ENCODE peak calls at places on chromosome 16, in five cellular contexts. F is mammary epithelial cell, S is Peyer's patch, O is Panc1, M is SK-N-SH. A is an unnamed sample.

GRCh38 chr16:4261557-4262172 is 11.2 kb downstream of the TFAP4 start:
- DNase-seq in F (no peak), S (no peak), O (no peak), M (peak), A (no peak)

GRCh38 chr16:30609002-30609927 is 924 bp downstream of the ZNF689 start:
- DNase-seq in F (no peak), S (peak), O (no peak), M (peak), A (no peak)

GRCh38 chr16:2857451-2858244 is at the start of gene PRSS22:
- DNase-seq in F (peak), S (no peak), O (no peak), M (peak), A (no peak)

GRCh38 chr16:54361813-54362212 is 75.2 kb upstream of the IRX3 start:
- DNase-seq in F (no peak), S (no peak), O (no peak), M (peak), A (no peak)

GRCh38 chr16:6317924-6318323 is 1014.7 kb upstream of the RBFOX1 start:
- DNase-seq in F (no peak), S (no peak), O (no peak), M (no peak), A (no peak)

GRCh38 chr16:72480926-72481325 is 309.0 kb upstream of the PMFBP1 start:
- DNase-seq in F (no peak), S (no peak), O (no peak), M (no peak), A (no peak)

GRCh38 chr16:80656161-80656560 is 115.4 kb downstream of the DYNLRB2 start:
- DNase-seq in F (no peak), S (no peak), O (no peak), M (no peak), A (no peak)

GRCh38 chr16:71288570-71288889 is 672 bp downstream of the CMTR2 start:
- DNase-seq in F (peak), S (no peak), O (no peak), M (no peak), A (no peak)

GRCh38 chr16:4976079-4976478 is 17.9 kb downstream of the SEC14L5 start:
- DNase-seq in F (no peak), S (no peak), O (no peak), M (no peak), A (no peak)

GRCh38 chr16:75472908-75473877 is 8.7 kb upstream of the TMEM170A start:
- DNase-seq in F (no peak), S (no peak), O (no peak), M (no peak), A (no peak)

GRCh38 chr16:50103764-50104163 is 38.0 kb downstream of the HEATR3 start:
- DNase-seq in F (no peak), S (no peak), O (no peak), M (no peak), A (peak)

GRCh38 chr16:11742041-11742535 is 569 bp downstream of the TXNDC11 start:
- DNase-seq in F (peak), S (peak), O (no peak), M (no peak), A (peak)

GRCh38 chr16:73323880-73324279 is 276.0 kb upstream of the ZFHX3 start:
- DNase-seq in F (no peak), S (no peak), O (no peak), M (no peak), A (no peak)

GRCh38 chr16:47977802-47978201 is 178.0 kb downstream of the ABCC12 start:
- DNase-seq in F (no peak), S (no peak), O (no peak), M (no peak), A (no peak)
- TF ChIP-seq CTCF in F (no peak), S (no peak), O (no peak), M (no peak), A (no peak)

DNA sequence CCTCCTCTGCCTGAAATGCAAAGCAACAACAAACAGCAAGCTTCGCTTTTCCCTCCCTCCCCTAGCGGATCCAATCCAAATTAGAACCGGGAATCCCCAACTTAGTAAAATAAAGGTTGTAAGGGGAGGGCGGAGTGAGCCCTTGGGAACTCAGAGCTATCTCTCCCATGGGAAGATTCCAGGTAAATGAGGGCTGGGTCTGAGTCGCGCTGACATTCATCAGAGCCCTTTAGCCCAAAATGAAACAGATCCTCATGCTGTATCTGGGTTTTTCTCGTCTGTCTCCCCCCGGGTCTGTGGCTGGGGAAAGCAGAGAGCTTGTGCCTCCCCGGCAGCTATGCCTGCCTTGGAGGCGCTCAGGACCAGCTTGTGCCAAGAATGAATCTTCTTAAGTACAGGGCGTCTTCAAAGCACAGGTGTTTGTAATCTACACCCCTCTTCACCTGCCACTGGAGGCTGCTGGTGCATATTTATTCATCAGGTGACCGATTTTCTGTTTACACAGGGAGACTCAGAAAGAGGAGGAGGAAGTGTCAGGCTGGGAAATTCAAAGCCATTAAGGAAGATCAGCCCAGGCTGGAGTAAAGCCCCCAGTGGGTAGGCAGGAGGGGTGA is 55.0 kb upstream of the GSE1 start:
- DNase-seq in F (peak), S (peak), O (no peak), M (no peak), A (no peak)
- TF ChIP-seq CTCF in F (no peak), S (no peak), O (peak), M (no peak), A (no peak)

DNA sequence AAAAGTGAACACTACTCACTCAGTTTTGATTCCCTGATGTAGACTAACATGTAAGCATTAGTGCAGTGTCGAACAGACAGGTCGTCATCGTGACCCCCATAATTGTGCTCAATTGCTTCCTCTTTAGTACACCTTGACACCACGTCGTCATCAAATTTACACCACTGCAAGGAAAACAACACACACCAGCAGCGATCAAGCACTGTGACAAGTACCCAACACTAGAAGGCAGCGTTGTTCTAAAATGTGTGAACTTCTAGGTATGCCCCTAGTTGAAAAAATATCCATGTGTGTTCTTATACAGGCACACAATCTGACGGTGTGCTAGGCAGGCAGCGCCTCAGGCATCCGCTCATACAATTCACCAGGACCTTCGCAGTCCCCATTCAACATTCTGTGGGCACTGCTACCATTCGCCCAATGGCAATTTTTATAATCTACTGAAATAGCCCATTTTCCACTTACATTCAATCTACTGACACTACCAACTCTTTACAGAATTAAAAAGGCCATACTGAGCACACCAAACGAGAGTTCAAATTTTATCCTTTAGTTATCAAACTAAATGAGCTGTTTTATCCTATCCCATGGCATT is 23.1 kb downstream of the LITAFD start:
- DNase-seq in F (no peak), S (no peak), O (peak), M (peak), A (no peak)
- TF ChIP-seq CTCF in F (peak), S (peak), O (peak), M (peak), A (peak)

GRCh38 chr16:57628008-57628781 is at the start of gene ADGRG1:
- DNase-seq in F (peak), S (no peak), O (peak), M (peak), A (peak)
- TF ChIP-seq CTCF in F (no peak), S (no peak), O (no peak), M (peak), A (no peak)

A was measured in CD14-positive monocyte.